ENCODE peak calls at places on chromosome 6, in six cellular contexts. X is MM.1S, J is neuronal stem cell, U is body of pancreas, F is psoas muscle, N is A673. Z is an unnamed sample. For H3K4me1, the result is how much of the 10 kb centered on the place peaks cover.

GRCh38 chr6:121285041-121285440 is 49.2 kb downstream of the TBC1D32 start:
- DNase-seq in X (no peak), N (no peak), U (no peak), F (no peak), J (no peak), Z (no peak)

GRCh38 chr6:167912494-167912893 is 85.0 kb upstream of the KIF25 start:
- DNase-seq in F (no peak), J (no peak), N (no peak), X (no peak), U (no peak), Z (no peak)

GRCh38 chr6:33702345-33702977 is 9.0 kb downstream of the UQCC2 start:
- DNase-seq in F (no peak), X (peak), N (peak), U (peak), J (no peak), Z (peak)

GRCh38 chr6:153553627-153554026 is 422.5 kb upstream of the RGS17 start:
- DNase-seq in X (peak), U (no peak), F (no peak), N (peak), J (peak), Z (no peak)

GRCh38 chr6:65927141-65927540 is 220.1 kb upstream of the EYS start:
- DNase-seq in F (no peak), U (no peak), X (no peak), J (no peak), N (no peak), Z (no peak)

GRCh38 chr6:35017461-35018183 is 123.5 kb downstream of the TCP11 start:
- DNase-seq in J (no peak), N (no peak), X (no peak), U (no peak), F (peak), Z (no peak)

GRCh38 chr6:40343318-40343886 is 243.8 kb downstream of the LRFN2 start:
- DNase-seq in X (no peak), U (no peak), N (no peak), F (no peak), J (no peak), Z (no peak)

GRCh38 chr6:131015630-131016263 is 47.3 kb downstream of the EPB41L2 start:
- DNase-seq in X (no peak), J (no peak), N (no peak), F (no peak), U (no peak), Z (no peak)

GRCh38 chr6:121600389-121601233 is 165.2 kb downstream of the GJA1 start:
- DNase-seq in F (no peak), X (no peak), J (no peak), N (no peak), U (no peak), Z (no peak)

GRCh38 chr6:99119109-99120031 is 171.6 kb upstream of the FBXL4 start:
- DNase-seq in X (peak), N (peak), U (peak), J (peak), F (no peak), Z (peak)

GRCh38 chr6:9250852-9251251 is 815.5 kb upstream of the SLC35B3 start:
- DNase-seq in J (peak), F (no peak), X (peak), U (peak), N (peak), Z (no peak)

GRCh38 chr6:137805622-137806021 is 61.4 kb upstream of the TNFAIP3 start:
- DNase-seq in N (no peak), J (no peak), U (no peak), X (no peak), F (peak), Z (no peak)

GRCh38 chr6:117542493-117542892 is 59.8 kb downstream of the GOPC start:
- DNase-seq in J (no peak), F (no peak), U (no peak), N (no peak), X (no peak), Z (no peak)

GRCh38 chr6:98871057-98871456 is 36.7 kb downstream of the POU3F2 start:
- DNase-seq in J (no peak), F (no peak), U (no peak), X (no peak), N (no peak), Z (no peak)

GRCh38 chr6:141077355-141078333 is 1055.1 kb upstream of the GJE1 start:
- DNase-seq in U (no peak), X (peak), N (peak), J (peak), F (no peak), Z (no peak)

GRCh38 chr6:112337209-112337638 is 9.9 kb upstream of the RFPL4B start:
- DNase-seq in F (peak), U (peak), N (peak), X (no peak), J (peak), Z (no peak)

GRCh38 chr6:169223006-169223405 is 30.6 kb downstream of the THBS2 start:
- DNase-seq in U (no peak), N (no peak), X (no peak), F (no peak), J (no peak), Z (no peak)

GRCh38 chr6:43278524-43279078 is 19.5 kb upstream of the SLC22A7 start:
- DNase-seq in U (no peak), X (no peak), F (no peak), N (no peak), J (no peak), Z (no peak)

GRCh38 chr6:54266400-54266923 is 41.8 kb upstream of the TINAG start:
- DNase-seq in X (no peak), U (no peak), N (peak), J (no peak), F (no peak), Z (no peak)

GRCh38 chr6:2940010-2940850 is 31.1 kb downstream of the SERPINB6 start:
- DNase-seq in N (no peak), F (no peak), J (no peak), X (peak), U (no peak), Z (peak)

GRCh38 chr6:166251196-166251595 is 57.0 kb downstream of the PRR18 start:
- DNase-seq in N (no peak), F (no peak), J (no peak), X (no peak), U (no peak), Z (no peak)

GRCh38 chr6:166252601-166253000 is 55.6 kb downstream of the PRR18 start:
- DNase-seq in N (no peak), F (no peak), X (no peak), U (no peak), J (no peak), Z (no peak)

GRCh38 chr6:166257911-166258318 is 50.3 kb downstream of the PRR18 start:
- DNase-seq in F (no peak), X (no peak), N (no peak), U (no peak), J (no peak), Z (no peak)

GRCh38 chr6:166251655-166252054 is 56.5 kb downstream of the PRR18 start:
- DNase-seq in N (no peak), F (no peak), J (no peak), U (no peak), X (no peak), Z (no peak)

GRCh38 chr6:166253277-166254229 is 54.6 kb downstream of the PRR18 start:
- DNase-seq in F (peak), N (peak), J (peak), X (no peak), U (no peak), Z (no peak)
- H3K27ac ChIP-seq in F (no peak), N (no peak), J (no peak), X (no peak), U (no peak), Z (no peak)

GRCh38 chr6:75409286-75409685 is 84.3 kb downstream of the FILIP1 start:
- DNase-seq in U (no peak), X (no peak), F (no peak), J (no peak), N (no peak), Z (no peak)
- H3K4me1 ChIP-seq in U (under half), X (under half), F (under half), J (under half), N (under half), Z (under half)

GRCh38 chr6:89073014-89073620 is 7.4 kb upstream of the PNRC1 start:
- DNase-seq in U (no peak), F (no peak), N (no peak), X (no peak), J (no peak), Z (no peak)

GRCh38 chr6:89071036-89071435 is 9.5 kb upstream of the PNRC1 start:
- DNase-seq in J (no peak), F (no peak), N (no peak), U (no peak), X (no peak), Z (no peak)

GRCh38 chr6:89068695-89069094 is 11.9 kb upstream of the PNRC1 start:
- DNase-seq in N (no peak), X (no peak), U (no peak), F (no peak), J (no peak), Z (no peak)

GRCh38 chr6:89069536-89070163 is 10.9 kb upstream of the PNRC1 start:
- DNase-seq in J (no peak), F (no peak), X (no peak), N (no peak), U (no peak), Z (no peak)

DNA sequence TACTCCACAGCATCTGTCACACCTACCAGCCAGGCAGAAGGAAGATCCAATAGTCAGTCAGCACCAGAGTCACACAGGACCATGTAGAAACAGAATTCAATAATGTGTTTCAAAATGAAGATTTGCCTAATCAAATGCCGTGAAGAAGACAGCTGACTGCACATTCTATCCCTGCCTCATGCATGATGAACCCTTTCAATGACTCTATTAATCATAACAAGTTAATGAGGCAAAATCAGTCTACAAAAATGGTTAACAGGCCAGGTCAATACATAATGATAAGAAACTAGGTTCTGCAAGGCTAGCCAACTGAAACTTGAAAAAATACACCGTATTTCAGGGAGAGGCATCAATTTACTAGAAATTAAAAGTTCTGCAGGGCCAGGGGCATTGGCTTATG is 6.7 kb upstream of the PNRC1 start:
- DNase-seq in F (no peak), J (no peak), N (no peak), U (no peak), X (no peak), Z (no peak)
- H3K27ac ChIP-seq in F (no peak), J (no peak), N (no peak), U (no peak), X (no peak), Z (no peak)

GRCh38 chr6:156795825-156796224 is 18.6 kb downstream of the ARID1B start:
- DNase-seq in U (peak), X (no peak), J (no peak), F (no peak), N (no peak), Z (no peak)

GRCh38 chr6:156793224-156793623 is 16.0 kb downstream of the ARID1B start:
- DNase-seq in U (no peak), F (no peak), N (no peak), J (no peak), X (no peak), Z (no peak)

GRCh38 chr6:156796627-156797026 is 19.4 kb downstream of the ARID1B start:
- DNase-seq in U (no peak), X (no peak), N (no peak), J (no peak), F (no peak), Z (no peak)

GRCh38 chr6:156794546-156794945 is 17.4 kb downstream of the ARID1B start:
- DNase-seq in U (no peak), F (no peak), J (no peak), N (no peak), X (no peak), Z (no peak)

DNA sequence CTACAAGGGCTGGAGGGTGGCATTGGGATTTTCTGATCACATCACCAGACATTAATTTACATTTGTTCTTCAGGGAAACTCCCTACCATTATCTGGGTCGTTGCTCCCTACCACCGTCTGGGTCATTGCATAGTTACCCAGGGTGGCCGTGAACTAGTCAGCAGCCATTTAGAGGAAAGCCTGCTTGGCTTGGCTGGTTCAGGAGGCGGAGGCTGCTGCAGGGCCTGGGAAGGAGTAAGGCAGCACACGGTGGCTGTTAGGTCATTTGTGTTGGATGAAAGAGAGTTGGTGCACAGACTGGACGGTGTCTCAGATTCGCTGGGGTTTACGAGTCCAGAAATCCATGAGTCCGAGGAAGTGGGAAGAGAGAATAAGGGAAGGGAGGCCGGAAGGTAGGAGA is 17.8 kb downstream of the ARID1B start:
- DNase-seq in U (no peak), J (no peak), N (no peak), X (no peak), F (no peak), Z (peak)
- H3K4me1 ChIP-seq in U (under half), J (under half), N (under half), X (under half), F (half or more), Z (half or more)

GRCh38 chr6:136757150-136757549 is 35.1 kb downstream of the MAP3K5 start:
- DNase-seq in X (no peak), N (no peak), J (no peak), U (no peak), F (no peak), Z (no peak)
- H3K27ac ChIP-seq in X (no peak), N (no peak), J (no peak), U (no peak), F (no peak), Z (no peak)

GRCh38 chr6:6847591-6847990 is 259.1 kb downstream of the LY86 start:
- DNase-seq in U (no peak), N (no peak), F (no peak), X (no peak), J (no peak), Z (no peak)
- H3K4me1 ChIP-seq in U (under half), N (under half), F (under half), X (under half), J (under half), Z (under half)

DNA sequence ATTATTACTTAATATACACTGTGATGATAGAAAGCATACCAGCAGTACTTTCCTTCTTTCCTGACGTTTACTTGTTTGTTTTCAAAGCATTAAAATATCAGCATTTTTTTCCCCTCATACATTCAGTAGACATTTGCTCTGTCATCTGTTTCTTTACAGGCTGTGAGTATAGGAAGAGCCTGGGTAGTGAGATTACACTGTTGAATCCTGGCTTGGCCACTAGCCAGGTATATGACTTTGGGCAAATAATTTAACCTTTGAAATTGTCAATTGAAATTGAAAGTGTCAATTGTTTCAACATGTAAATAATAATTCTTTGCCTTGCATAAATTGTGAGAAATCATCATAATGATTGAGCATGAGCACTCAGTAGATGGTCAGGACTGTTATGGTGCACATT is 336.2 kb downstream of the CDKAL1 start:
- DNase-seq in U (no peak), X (no peak), N (no peak), F (no peak), J (no peak), Z (no peak)
- H3K27ac ChIP-seq in U (no peak), X (no peak), N (no peak), F (no peak), J (no peak), Z (no peak)